ENCODE peak calls at places on chromosomes 5 and 9, in five cellular contexts. F is GM12878, Q is uterus, N is heart left ventricle, M is ovary. O is an unnamed sample.
A peak's percentile ranks its signal among the peaks of the same experiment; 100 is the strongest.

GRCh38 chr9:89701221-89701798 is 96.5 kb downstream of the GADD45G start:
- DNase-seq in F (peak; percentile 73), Q (no peak), N (no peak), M (no peak), O (no peak)

GRCh38 chr5:100974082-100974481 is 71.0 kb upstream of the ST8SIA4 start:
- DNase-seq in F (no peak), Q (no peak), N (no peak), M (no peak), O (no peak)

GRCh38 chr5:142753114-142753764 is 16.9 kb upstream of the ARHGAP26 start:
- DNase-seq in F (no peak), Q (peak; percentile 69), N (peak; percentile 69), M (peak; percentile 77), O (peak; percentile 97)

GRCh38 chr9:132078369-132079356 is 1.0 kb downstream of the MED27 start:
- DNase-seq in F (no peak), Q (peak; percentile 45), N (no peak), M (peak; percentile 65), O (peak; percentile 19)

GRCh38 chr9:114250235-114250568 is 72.7 kb upstream of the ORM1 start:
- DNase-seq in F (no peak), Q (peak; percentile 84), N (peak; percentile 88), M (peak; percentile 90), O (peak; percentile 93)

GRCh38 chr5:10982616-10983015 is 221.6 kb upstream of the DAP start:
- DNase-seq in F (no peak), Q (no peak), N (no peak), M (no peak), O (no peak)

GRCh38 chr5:9316733-9317132 is 229.1 kb downstream of the SEMA5A start:
- DNase-seq in F (no peak), Q (no peak), N (no peak), M (no peak), O (no peak)

GRCh38 chr5:121350493-121350892 is 501.2 kb upstream of the FTMT start:
- DNase-seq in F (no peak), Q (no peak), N (no peak), M (no peak), O (no peak)

GRCh38 chr5:76994337-76994736 is 35.9 kb upstream of the AGGF1 start:
- DNase-seq in F (no peak), Q (no peak), N (no peak), M (no peak), O (no peak)

GRCh38 chr9:123871781-123872180 is 58.1 kb downstream of the DENND1A start:
- DNase-seq in F (no peak), Q (no peak), N (no peak), M (no peak), O (peak; percentile 76)

GRCh38 chr9:108290839-108291585 is 564.8 kb downstream of the ACTL7B start:
- DNase-seq in F (no peak), Q (no peak), N (no peak), M (no peak), O (no peak)

GRCh38 chr9:100108572-100108971 is 9.5 kb downstream of the INVS start:
- DNase-seq in F (no peak), Q (no peak), N (no peak), M (no peak), O (no peak)

GRCh38 chr9:25964239-25964638 is 286.0 kb upstream of the TUSC1 start:
- DNase-seq in F (no peak), Q (no peak), N (no peak), M (no peak), O (peak; percentile 47)

GRCh38 chr5:107324071-107324470 is 346.7 kb downstream of the EFNA5 start:
- DNase-seq in F (no peak), Q (no peak), N (no peak), M (no peak), O (no peak)
- H3K4me1 ChIP-seq in F (no peaks in the 10 kb centered on the region), Q (no peaks in the 10 kb centered on the region), N (no peaks in the 10 kb centered on the region), M (no peaks in the 10 kb centered on the region), O (no peaks in the 10 kb centered on the region)

GRCh38 chr5:72883850-72884249 is 67.4 kb downstream of the TNPO1 start:
- DNase-seq in F (no peak), Q (no peak), N (no peak), M (no peak), O (no peak)
- H3K36me3 ChIP-seq in F (peaks cover 46% of the 10 kb centered on the region), Q (no peaks in the 10 kb centered on the region), N (peaks cover 100% of the 10 kb centered on the region), M (no peaks in the 10 kb centered on the region), O (peaks cover 16% of the 10 kb centered on the region)

DNA sequence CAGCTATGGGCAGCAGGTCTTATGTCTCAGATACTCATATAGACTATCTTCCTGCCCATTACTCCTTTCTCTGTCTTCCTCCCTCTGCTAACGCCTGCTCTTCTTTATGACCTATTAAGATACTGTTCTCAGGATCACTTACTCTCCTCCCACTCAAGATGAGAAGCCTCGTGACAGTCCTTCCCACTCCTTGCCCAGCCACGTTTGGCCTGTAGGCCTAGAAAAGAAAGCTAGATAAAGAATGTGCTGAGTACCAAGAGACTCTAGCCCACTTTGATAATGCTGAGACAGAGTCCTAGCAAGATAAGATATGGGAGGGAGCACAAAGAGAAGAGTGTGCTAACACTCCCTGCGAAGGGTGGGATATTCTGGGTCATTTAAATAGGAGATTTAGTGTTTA is 6.8 kb upstream of the DENND4C start:
- DNase-seq in F (no peak), Q (peak; percentile 67), N (no peak), M (no peak), O (no peak)
- TF ChIP-seq POLR2A in F (no peak), Q (no peak), N (no peak), M (no peak), O (no peak)

DNA sequence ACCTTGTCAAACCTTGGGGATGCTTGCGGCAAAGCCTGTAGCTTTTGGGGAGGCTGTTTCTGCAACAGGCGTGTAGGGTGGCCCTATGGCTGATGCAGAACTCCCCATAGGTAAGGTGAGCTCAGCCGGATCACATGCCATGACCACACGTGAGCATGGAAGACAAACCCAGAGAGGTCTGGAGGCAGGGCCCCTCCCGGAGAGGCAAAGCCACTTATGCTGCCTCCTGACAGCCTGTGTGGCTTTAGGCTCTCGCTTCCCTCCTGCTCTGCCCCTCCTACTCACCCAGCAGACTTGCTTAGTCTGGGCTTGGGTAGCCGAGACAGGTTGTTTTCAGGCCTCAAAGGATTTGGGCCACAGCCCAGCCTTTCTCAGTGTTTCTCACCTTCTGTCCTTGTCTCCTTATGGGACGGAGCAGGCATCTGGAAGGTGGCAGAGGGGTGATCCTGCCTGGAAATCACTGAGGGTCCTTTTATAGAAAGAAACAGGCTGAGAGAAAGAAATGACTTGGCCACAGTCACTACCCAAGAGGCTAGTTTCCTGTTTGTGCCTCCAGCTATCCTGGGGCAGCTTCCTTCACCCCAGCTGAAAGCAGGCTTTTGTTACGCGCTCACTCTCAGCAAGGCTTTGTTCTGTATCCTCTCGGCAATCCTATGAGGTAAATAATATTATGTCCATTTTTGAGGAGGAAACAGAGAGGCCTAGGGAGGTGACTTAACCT is 89.9 kb downstream of the DAB2IP start:
- DNase-seq in F (no peak), Q (no peak), N (no peak), M (no peak), O (peak; percentile 83)
- H3K4me1 ChIP-seq in F (peaks cover 15% of the 10 kb centered on the region), Q (peaks cover 37% of the 10 kb centered on the region), N (peaks cover 89% of the 10 kb centered on the region), M (peaks cover 59% of the 10 kb centered on the region), O (peaks cover 59% of the 10 kb centered on the region)

GRCh38 chr5:150026682-150027172 is 26.2 kb downstream of the HMGXB3 start:
- DNase-seq in F (no peak), Q (no peak), N (no peak), M (no peak), O (no peak)
- H3K36me3 ChIP-seq in F (peaks cover 34% of the 10 kb centered on the region), Q (no peaks in the 10 kb centered on the region), N (peaks cover 87% of the 10 kb centered on the region), M (no peaks in the 10 kb centered on the region), O (peaks cover 35% of the 10 kb centered on the region)

DNA sequence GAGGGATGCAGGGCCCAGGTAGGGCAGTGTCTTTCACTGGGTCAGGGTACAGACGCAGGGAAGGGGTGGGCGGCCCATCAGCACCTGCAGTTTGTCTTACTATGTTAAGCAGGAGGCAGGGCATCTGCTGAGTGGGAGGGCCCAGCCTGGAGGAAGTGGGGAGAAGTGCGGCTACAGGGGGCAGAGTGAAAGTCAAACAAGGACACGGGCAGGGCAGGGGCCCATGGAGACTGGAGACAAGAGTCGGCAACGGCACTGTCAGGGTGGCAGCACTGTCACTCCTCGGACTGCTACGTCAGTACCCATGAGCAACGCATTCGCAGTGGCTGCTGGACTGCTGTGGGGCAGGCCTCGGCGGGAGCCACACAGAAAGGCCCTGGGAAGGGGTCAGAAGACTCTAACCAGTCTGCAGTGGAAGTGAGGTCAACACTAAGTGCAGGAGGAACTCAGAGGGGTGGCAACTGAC is 19.7 kb downstream of the CAMSAP1 start:
- DNase-seq in F (peak; percentile 19), Q (no peak), N (no peak), M (no peak), O (no peak)
- TF ChIP-seq POLR2A in F (no peak), Q (no peak), N (no peak), M (no peak), O (no peak)

DNA sequence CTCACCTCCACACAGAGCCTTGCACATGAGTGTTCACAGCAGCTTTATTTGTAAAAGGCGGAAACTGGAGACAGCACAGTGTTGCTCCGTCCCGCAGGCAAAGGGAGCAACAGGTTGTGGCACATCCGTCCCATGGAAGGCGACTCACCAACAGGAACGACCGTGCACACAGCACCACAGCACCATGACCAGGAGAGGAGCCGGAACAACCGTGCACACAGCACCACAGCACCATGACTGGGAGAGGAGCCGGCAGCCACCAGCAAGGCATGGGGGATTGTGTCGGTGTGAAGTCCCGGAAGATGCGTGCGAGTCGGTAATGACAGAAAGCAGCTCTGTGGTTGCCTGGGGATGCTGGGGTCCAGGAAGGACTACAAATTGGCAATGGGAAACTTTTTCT is 158.5 kb downstream of the C9orf50 start:
- DNase-seq in F (no peak), Q (no peak), N (no peak), M (no peak), O (no peak)
- H3K4me1 ChIP-seq in F (peaks cover 26% of the 10 kb centered on the region), Q (peaks cover 43% of the 10 kb centered on the region), N (peaks cover 38% of the 10 kb centered on the region), M (peaks cover 29% of the 10 kb centered on the region), O (peaks cover 64% of the 10 kb centered on the region)

GRCh38 chr9:92982130-92982529 is 34.8 kb downstream of the FGD3 start:
- DNase-seq in F (no peak), Q (no peak), N (no peak), M (no peak), O (no peak)
- H3K36me3 ChIP-seq in F (peaks cover 2% of the 10 kb centered on the region), Q (no peaks in the 10 kb centered on the region), N (no peaks in the 10 kb centered on the region), M (no peaks in the 10 kb centered on the region), O (no peaks in the 10 kb centered on the region)

GRCh38 chr9:127611796-127612790 is at the start of gene STXBP1:
- DNase-seq in F (no peak), Q (peak; percentile 91), N (peak; percentile 95), M (peak; percentile 95), O (peak; percentile 90)
- TF ChIP-seq POLR2A in F (peak; percentile 44), Q (peak; percentile 97), N (peak; percentile 91), M (peak; percentile 95), O (peak; percentile 96)

O was measured in thyroid gland.